ENCODE peak calls at places on chromosomes 13 and 19, in seven cellular contexts. G is SK-N-SH, J is HCT116, A is K562, V is GM12878, B is HepG2, T is H1. H is an unnamed sample.

GRCh38 chr13:23915308-23915707 is 18.0 kb upstream of the C1QTNF9B start:
- DNase-seq in G (no peak), J (peak), A (no peak), V (no peak), B (peak), T (no peak), H (peak)

GRCh38 chr13:62092949-62093348 is 677.3 kb upstream of the PCDH20 start:
- DNase-seq in G (no peak), J (no peak), A (no peak), V (no peak), B (no peak), T (no peak), H (no peak)

GRCh38 chr13:41944635-41945401 is 16.1 kb downstream of the VWA8 start:
- DNase-seq in G (no peak), J (no peak), A (no peak), V (no peak), B (peak), T (no peak), H (no peak)

GRCh38 chr19:55536951-55537740 is at the start of gene SBK2:
- DNase-seq in G (peak), J (no peak), A (no peak), V (no peak), B (peak), T (peak), H (no peak)

GRCh38 chr13:32432856-32433255 is 4.9 kb upstream of the N4BP2L1 start:
- DNase-seq in G (no peak), J (no peak), A (no peak), V (no peak), B (peak), T (no peak), H (peak)

GRCh38 chr13:28320209-28320608 is 174.7 kb downstream of the FLT1 start:
- DNase-seq in G (no peak), J (no peak), A (no peak), V (no peak), B (no peak), T (no peak), H (no peak)

GRCh38 chr19:32498641-32499200 is 82.3 kb upstream of the PDCD5 start:
- DNase-seq in G (no peak), J (no peak), A (no peak), V (no peak), B (no peak), T (no peak), H (no peak)

GRCh38 chr13:63449549-63449948 is 2033.9 kb upstream of the PCDH20 start:
- DNase-seq in G (no peak), J (no peak), A (no peak), V (no peak), B (no peak), T (no peak), H (no peak)

GRCh38 chr13:31242935-31243334 is 43.2 kb downstream of the B3GLCT start:
- DNase-seq in G (no peak), J (no peak), A (no peak), V (no peak), B (no peak), T (no peak), H (no peak)

DNA sequence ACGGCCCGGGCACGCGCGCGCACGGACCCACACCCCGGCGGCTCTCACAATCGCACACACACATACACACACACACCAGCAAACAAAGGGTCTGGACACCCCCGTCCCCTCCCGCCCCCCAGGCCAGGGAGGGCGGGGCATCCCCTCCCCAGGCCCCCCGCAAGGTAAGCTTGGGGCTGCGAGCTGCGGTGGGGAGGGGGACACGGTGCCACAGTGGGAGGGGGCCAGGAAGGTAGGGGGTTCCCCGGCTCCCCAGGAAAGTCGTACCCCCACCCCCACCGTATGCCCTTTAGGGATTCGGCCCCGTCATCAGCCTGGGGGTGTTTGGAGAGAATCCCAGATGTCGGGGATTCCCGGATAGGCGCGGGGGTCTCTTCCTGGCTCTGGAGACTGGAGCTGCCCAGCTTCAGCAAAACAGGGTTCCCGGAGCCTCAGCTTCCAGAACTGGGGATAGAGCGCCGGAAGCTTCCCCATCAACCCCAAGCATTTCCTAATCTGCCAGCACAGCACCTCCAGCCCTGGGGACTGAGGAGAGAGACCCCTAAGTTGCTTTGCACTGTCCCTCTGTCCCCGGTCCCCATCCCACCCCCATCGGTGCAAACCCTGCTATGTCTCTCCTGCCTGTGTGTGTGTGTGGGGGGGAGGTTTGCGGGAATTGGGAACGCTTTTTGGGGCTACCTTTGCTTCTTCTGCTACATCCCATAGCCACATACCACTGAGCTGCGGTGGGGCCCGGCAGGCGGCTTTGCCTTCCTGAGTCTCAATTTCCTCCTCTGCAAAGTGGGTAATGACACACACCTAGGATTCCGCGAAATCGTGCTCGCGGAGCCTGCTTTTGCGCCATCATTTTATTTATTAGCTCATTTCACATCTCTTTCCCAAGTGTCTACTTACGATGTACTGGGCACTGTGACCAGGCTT is 1.8 kb upstream of the CDC37 start:
- DNase-seq in G (peak), J (no peak), A (no peak), V (no peak), B (no peak), T (no peak), H (no peak)
- TF ChIP-seq JUND in G (no peak), J (no peak), A (no peak), V (no peak), B (no peak), T (no peak), H (no peak)

DNA sequence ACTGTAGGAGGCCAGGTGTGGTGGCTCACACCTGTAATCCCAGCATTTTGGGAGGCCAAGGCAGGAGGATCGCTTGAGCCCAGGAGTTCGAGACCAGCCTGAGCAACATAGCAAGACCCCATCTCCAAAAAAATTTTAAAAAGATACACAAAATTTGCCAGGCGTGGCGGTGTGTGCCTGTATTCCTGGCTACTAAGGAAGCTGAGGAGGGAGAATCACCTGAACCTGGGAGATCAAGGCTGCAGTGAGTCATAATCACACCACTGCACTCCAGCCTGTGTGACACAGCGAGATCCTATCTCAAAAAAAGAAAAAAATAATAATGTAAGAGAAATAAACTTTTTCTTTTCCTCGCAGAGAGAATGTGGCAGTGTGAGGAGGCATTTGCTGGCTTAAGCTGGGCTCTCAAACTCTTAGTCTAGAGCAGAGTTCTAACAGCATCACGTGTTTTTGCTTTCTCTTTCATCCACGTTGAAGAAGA is 21.1 kb downstream of the FAM187B start:
- DNase-seq in G (no peak), J (no peak), A (no peak), V (no peak), B (no peak), T (no peak), H (no peak)
- TF ChIP-seq JUND in G (no peak), J (no peak), A (peak), V (no peak), B (no peak), T (no peak), H (no peak)

DNA sequence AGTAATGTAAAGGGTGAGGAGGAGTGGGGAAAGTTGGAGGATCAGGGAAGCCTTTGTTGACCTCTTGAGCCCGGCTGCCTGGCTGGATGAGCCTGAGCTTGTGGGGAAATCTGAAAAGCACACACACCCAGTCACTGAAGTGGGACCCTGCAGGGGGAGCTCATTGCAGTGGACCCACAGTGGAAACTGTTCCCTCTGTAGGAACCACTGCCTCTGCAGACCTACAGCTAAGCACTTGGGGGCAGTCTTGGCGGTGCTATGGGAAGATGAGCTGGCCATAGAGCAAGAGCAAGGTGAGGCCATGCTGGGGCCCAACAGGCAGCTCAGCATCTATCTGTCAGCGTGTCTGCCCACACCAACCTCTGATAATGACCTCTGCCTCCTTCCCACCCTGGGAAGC is 294.8 kb downstream of the TSHZ3 start:
- DNase-seq in G (peak), J (no peak), A (peak), V (no peak), B (no peak), T (peak), H (peak)
- TF ChIP-seq JUND in G (no peak), J (no peak), A (no peak), V (no peak), B (no peak), T (no peak), H (no peak)

GRCh38 chr19:8611391-8611883 is 922 bp upstream of the ADAMTS10 start:
- DNase-seq in G (peak), J (no peak), A (no peak), V (no peak), B (no peak), T (no peak), H (no peak)
- TF ChIP-seq JUND in G (no peak), J (no peak), A (no peak), V (no peak), B (no peak), T (no peak), H (no peak)

DNA sequence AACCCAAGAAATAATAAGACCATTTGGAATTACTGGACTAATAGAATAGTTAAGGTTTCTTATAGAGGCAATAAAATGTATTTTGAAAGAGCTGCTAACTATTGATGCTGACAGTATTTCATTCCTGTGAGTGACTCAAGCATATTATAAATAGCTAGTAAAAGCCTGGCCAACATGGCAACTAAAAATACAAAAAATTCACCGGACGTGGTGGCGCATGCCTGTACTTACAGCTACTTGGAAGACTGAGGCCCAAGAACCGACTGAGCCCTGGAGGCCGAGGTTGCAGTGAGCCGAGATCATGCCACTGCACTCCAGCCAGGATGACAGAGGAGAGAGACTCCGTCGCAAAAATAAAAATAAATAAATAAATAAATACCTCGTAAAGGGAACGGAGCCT is 5.4 kb upstream of the ICAM3 start:
- DNase-seq in G (no peak), J (no peak), A (no peak), V (no peak), B (no peak), T (no peak), H (no peak)
- TF ChIP-seq JUND in G (no peak), J (no peak), A (no peak), V (no peak), B (no peak), T (no peak), H (no peak)

DNA sequence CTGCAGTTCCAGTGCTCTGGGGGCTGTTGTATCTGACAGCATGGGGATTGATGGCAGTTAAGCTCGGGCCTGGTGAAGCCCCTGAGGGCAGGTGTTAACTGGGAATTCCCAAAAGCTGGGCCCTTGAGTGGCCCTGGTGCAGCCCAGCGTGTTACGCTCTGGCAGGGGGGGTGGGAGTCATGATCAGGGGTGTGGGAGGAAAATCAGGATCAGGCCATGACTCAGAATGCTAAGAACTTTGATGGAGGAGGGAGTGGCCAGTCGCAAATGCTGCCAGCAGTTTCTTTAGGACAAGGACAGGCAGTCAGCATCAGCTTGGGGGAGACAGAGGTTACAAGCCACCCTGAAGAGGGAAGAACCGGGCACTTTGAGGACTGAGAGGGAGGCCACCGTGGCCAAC is 19.6 kb downstream of the AP2A1 start:
- DNase-seq in G (no peak), J (no peak), A (no peak), V (no peak), B (no peak), T (no peak), H (no peak)
- TF ChIP-seq JUND in G (no peak), J (peak), A (no peak), V (no peak), B (no peak), T (no peak), H (no peak)